ENCODE peak calls at places on chromosome 7, in four cellular contexts. Y, X, K and N are unnamed samples. For H3K36me3, the result is how much of the 10 kb centered on the place peaks cover.

GRCh38 chr7:47441796-47442744 is 139.8 kb downstream of the TNS3 start:
- DNase-seq in K (no peak), Y (no peak), X (no peak), N (no peak)

GRCh38 chr7:74193054-74193453 is 16.8 kb upstream of the LAT2 start:
- DNase-seq in Y (no peak), K (no peak), X (no peak), N (no peak)

GRCh38 chr7:123431075-123431614 is 103.2 kb downstream of the IQUB start:
- DNase-seq in X (no peak), Y (no peak), K (no peak), N (no peak)

GRCh38 chr7:129610709-129611245 is 743 bp upstream of the NRF1 start:
- DNase-seq in Y (no peak), K (no peak), X (no peak), N (peak)

GRCh38 chr7:41886257-41886905 is 183.5 kb upstream of the INHBA start:
- DNase-seq in K (no peak), X (no peak), Y (no peak), N (no peak)

GRCh38 chr7:143393267-143394041 is 12.3 kb downstream of the ZYX start:
- DNase-seq in X (peak), K (no peak), Y (no peak), N (no peak)

GRCh38 chr7:5217851-5218331 is 27.9 kb downstream of the WIPI2 start:
- DNase-seq in Y (no peak), X (no peak), K (no peak), N (no peak)

GRCh38 chr7:139231513-139232376 is 708 bp downstream of the UBN2 start:
- DNase-seq in K (no peak), X (peak), Y (peak), N (peak)

GRCh38 chr7:41252957-41253356 is 449.9 kb downstream of the INHBA start:
- DNase-seq in Y (no peak), K (no peak), X (no peak), N (no peak)

GRCh38 chr7:120302190-120302589 is 29.2 kb downstream of the KCND2 start:
- DNase-seq in Y (no peak), K (no peak), X (no peak), N (no peak)

GRCh38 chr7:138666385-138666784 is 34.8 kb downstream of the SVOPL start:
- DNase-seq in X (peak), K (no peak), Y (no peak), N (peak)

GRCh38 chr7:75056476-75056875 is 17.1 kb downstream of the RCC1L start:
- DNase-seq in K (no peak), Y (no peak), X (no peak), N (no peak)

GRCh38 chr7:121119047-121119446 is 130.5 kb downstream of the CPED1 start:
- DNase-seq in Y (no peak), X (no peak), K (no peak), N (no peak)

GRCh38 chr7:36280840-36281812 is 108.5 kb upstream of the ANLN start:
- DNase-seq in Y (no peak), X (no peak), K (no peak), N (peak)

GRCh38 chr7:45970454-45970853 is 49.4 kb upstream of the IGFBP3 start:
- DNase-seq in K (no peak), Y (no peak), X (no peak), N (no peak)

GRCh38 chr7:140074780-140075179 is 12.0 kb upstream of the PARP12 start:
- DNase-seq in Y (no peak), X (no peak), K (no peak), N (no peak)

GRCh38 chr7:45980181-45980905 is 59.3 kb upstream of the IGFBP3 start:
- DNase-seq in X (no peak), K (no peak), Y (no peak), N (no peak)

GRCh38 chr7:24827589-24827988 is 70.3 kb upstream of the GSDME start:
- DNase-seq in K (no peak), Y (no peak), X (no peak), N (no peak)

GRCh38 chr7:39951943-39952194 is 1.8 kb downstream of the CDK13 start:
- DNase-seq in K (no peak), X (no peak), Y (no peak), N (no peak)

GRCh38 chr7:44286618-44287487 is 38.5 kb downstream of the CAMK2B start:
- DNase-seq in K (no peak), Y (no peak), X (no peak), N (peak)

GRCh38 chr7:36591643-36592042 is 132.7 kb downstream of the AOAH start:
- DNase-seq in K (no peak), X (no peak), Y (no peak), N (no peak)

GRCh38 chr7:47091141-47091540 is 490.8 kb downstream of the TNS3 start:
- DNase-seq in K (no peak), X (no peak), Y (no peak), N (no peak)

GRCh38 chr7:47757946-47758371 is 176.0 kb upstream of the TNS3 start:
- DNase-seq in Y (no peak), X (no peak), K (no peak), N (no peak)

DNA sequence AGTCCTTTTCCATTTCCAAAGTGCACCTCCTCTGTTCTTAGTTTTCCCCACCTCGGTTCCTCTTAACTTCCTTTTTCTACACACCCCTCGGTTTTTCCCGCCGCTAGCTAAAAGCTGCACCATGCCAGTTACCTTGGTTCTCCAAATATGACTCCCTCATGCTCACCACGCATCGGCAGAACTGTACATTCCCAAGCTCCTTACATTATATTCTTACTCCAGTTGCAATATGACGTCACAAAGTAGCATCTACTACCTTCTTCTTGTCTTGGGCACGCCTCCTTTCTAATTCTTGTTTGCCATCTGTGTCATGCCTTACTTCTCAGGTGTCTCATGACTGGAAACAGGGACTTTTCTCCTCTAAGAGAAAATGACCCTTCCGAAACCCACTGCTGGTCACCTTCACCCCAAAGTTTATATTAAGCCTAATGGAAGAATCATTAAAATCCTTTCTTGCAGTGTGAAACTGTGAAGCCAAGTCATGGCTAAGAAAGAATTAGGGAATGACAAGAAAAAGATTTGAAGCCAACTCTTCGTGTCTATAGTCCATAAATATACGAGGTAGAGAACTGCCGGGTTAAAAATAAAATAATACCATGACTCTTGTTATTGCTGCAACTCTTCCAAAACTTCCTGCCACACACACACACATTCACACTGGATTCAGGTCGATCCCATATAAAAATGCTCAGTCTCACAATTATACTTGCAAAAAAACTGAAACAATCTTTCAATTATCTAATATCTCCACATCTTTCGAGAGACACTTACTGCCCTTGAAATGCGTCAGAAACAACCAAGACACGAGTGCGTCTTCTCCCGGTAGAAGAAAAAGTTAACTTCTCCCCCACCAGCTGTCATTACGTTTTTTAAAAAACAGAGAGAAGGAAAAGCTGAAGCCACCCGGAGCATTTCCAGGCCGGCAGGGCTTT is 1.6 kb downstream of the ESYT2 start:
- DNase-seq in X (no peak), Y (peak), K (no peak), N (no peak)
- TF ChIP-seq SMC3 in X (no peak), Y (no peak), K (no peak), N (no peak)

GRCh38 chr7:78284945-78285344 is 486.4 kb downstream of the PHTF2 start:
- DNase-seq in K (no peak), X (no peak), Y (no peak), N (no peak)

GRCh38 chr7:78279457-78279856 is 480.9 kb downstream of the PHTF2 start:
- DNase-seq in K (no peak), Y (no peak), X (no peak), N (no peak)

GRCh38 chr7:78280276-78280675 is 481.7 kb downstream of the PHTF2 start:
- DNase-seq in Y (no peak), X (no peak), K (no peak), N (no peak)

GRCh38 chr7:78279035-78279434 is 480.5 kb downstream of the PHTF2 start:
- DNase-seq in Y (no peak), K (no peak), X (no peak), N (no peak)
- TF ChIP-seq MAX in Y (no peak), K (no peak), X (no peak), N (peak)

DNA sequence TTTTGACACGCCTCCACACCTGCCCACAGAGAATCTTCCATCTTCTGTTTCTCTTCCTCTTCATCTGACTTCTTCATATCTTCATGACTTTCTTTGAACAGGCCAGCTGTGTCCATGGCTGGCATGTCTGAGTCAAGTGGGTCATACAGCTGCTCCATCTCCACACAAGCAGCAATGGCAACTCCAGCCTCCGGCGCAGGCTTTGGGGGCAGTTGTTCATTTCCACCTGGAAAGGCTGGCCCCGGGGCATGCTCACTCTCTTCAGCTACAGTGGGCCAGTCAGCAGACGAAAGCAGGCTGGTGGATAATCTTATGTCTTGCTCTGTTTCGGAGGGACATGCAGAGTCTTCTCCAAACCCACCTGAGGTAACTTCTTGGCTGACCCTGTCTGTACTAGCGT is 155.6 kb upstream of the TARP start:
- DNase-seq in X (no peak), Y (no peak), K (no peak), N (no peak)
- H3K36me3 ChIP-seq in X (under half), Y (under half), K (under half), N (under half)

GRCh38 chr7:8271960-8272359 is 10.0 kb upstream of the ICA1 start:
- DNase-seq in X (no peak), K (no peak), Y (no peak), N (no peak)

GRCh38 chr7:8277394-8277982 is 15.5 kb upstream of the ICA1 start:
- DNase-seq in X (peak), Y (no peak), K (no peak), N (no peak)

GRCh38 chr7:8278183-8278582 is 16.2 kb upstream of the ICA1 start:
- DNase-seq in K (no peak), X (no peak), Y (no peak), N (no peak)

DNA sequence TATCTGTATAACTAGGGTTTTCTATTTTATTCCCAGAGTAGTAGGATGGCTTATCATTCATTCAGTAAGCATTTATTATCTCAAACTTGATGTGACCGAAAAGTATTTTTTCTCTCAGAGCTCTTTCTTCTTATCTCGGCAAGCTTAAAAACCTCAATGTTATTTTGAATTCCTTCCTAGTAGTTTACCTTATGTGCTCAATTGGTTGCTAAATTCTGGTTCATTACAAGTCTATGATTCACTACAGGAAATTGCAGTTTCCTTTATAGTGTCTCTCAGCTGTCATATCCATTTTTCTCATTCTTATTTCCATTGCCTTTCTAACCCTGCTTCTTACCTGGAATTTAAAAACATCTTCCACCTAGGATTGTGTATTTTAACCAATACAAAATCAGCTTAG is 12.6 kb upstream of the ICA1 start:
- DNase-seq in K (no peak), X (no peak), Y (no peak), N (no peak)
- TF ChIP-seq SMC3 in K (no peak), X (no peak), Y (no peak), N (no peak)

GRCh38 chr7:155358066-155358947 is 60.6 kb downstream of the INSIG1 start:
- DNase-seq in X (no peak), Y (no peak), K (no peak), N (peak)

GRCh38 chr7:155361363-155361680 is 63.6 kb downstream of the INSIG1 start:
- DNase-seq in K (no peak), X (no peak), Y (no peak), N (no peak)

GRCh38 chr7:155360495-155361362 is 63.1 kb downstream of the INSIG1 start:
- DNase-seq in Y (no peak), K (no peak), X (no peak), N (no peak)

GRCh38 chr7:155357573-155358041 is 59.9 kb downstream of the INSIG1 start:
- DNase-seq in Y (no peak), K (no peak), X (no peak), N (no peak)

GRCh38 chr7:155358948-155359712 is 61.5 kb downstream of the INSIG1 start:
- DNase-seq in Y (no peak), X (no peak), K (no peak), N (no peak)
- TF ChIP-seq MAX in Y (no peak), X (no peak), K (no peak), N (no peak)

DNA sequence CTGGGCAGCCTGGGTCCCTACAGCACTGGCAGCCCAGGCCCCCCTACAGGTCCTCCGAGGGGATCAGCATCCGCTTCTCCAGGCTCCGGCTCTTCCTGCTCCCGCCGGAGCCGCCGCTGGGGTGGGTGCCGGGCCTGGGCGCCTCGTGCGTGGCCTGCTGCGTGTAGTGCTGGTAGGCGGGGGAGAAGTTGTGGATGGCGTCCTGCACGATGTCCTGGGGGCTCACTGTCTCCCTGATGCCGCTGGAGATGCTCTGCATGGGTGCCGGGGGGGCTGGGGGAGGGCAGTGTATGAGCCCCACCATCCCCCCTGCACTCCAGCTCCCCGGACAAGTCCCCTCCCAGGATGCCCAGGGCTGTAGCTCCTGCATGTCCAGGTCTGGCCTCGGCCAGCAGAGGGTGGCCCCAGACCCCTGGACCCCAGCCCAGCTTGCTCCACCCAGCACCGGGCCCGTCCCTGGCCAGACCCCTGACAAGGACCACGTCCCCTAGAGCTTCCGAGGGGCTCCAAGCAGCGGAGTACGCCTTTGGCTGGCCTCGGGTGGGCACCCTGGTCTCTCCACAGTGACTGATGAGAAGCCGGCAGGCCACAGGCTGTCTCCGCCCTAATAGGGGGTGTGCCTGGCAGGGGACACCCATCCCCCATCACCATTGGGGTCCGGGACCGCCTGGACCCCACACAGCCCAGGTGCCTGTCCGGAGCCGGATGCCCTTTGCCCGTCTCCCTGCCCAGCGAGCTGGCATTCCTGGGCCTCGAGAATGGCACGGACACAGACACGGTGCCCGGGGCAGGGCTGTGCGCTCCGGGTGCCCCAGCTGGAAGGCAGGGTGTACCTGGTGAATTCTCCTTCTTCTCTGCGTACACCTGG is 8.9 kb downstream of the TMEM184A start:
- DNase-seq in X (no peak), Y (no peak), K (no peak), N (no peak)
- H3K36me3 ChIP-seq in X (under half), Y (under half), K (under half), N (under half)

DNA sequence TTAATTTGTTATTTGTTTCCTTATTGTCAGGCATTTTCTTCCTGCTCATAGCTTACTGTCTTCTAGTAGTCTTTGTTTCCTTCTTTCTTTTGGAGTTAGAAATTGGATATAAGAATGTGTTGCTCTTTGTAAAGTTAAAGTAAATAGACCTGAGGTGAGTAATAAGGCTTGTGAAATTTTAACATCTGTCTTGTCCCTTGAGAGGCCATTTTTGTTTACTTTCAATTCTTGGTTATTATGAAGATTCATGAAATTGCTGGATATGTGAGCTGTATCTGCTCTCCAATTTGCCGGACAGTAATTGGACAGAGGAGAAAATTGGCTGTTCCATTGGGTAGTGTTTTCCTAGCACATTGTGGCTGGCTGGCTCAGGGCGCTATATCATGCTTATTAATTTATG is 260.7 kb downstream of the EXOC4 start:
- DNase-seq in Y (no peak), K (no peak), X (no peak), N (no peak)
- TF ChIP-seq SMC3 in Y (no peak), K (no peak), X (no peak), N (no peak)